ENCODE peak calls at places on chromosomes 16 and 17, in eight cellular contexts. One of them, this sample, is unnamed.

GRCh38 chr16:22843856-22844255 is 29.9 kb downstream of the HS3ST2 start:
- DNase-seq in cardiac muscle cell: no peak
- DNase-seq in left ventricle myocardium inferior: no peak
- DNase-seq in IMR-90: no peak
- DNase-seq in neural progenitor cell: no peak
- DNase-seq in AG04450: no peak
- DNase-seq in neuronal stem cell: no peak
- DNase-seq in ovary: no peak
- DNase-seq in this sample: peak; percentile 8

GRCh38 chr16:2212362-2213324 is 2.0 kb upstream of the BRICD5 start:
- DNase-seq in cardiac muscle cell: no peak
- DNase-seq in left ventricle myocardium inferior: peak; percentile 63
- DNase-seq in IMR-90: no peak
- DNase-seq in neural progenitor cell: no peak
- DNase-seq in AG04450: no peak
- DNase-seq in neuronal stem cell: no peak
- DNase-seq in ovary: no peak
- DNase-seq in this sample: no peak

GRCh38 chr17:78839173-78839761 is 1.3 kb downstream of the USP36 start:
- DNase-seq in cardiac muscle cell: peak; percentile 1
- DNase-seq in left ventricle myocardium inferior: no peak
- DNase-seq in IMR-90: peak; percentile 86
- DNase-seq in neural progenitor cell: no peak
- DNase-seq in AG04450: no peak
- DNase-seq in neuronal stem cell: no peak
- DNase-seq in ovary: no peak
- DNase-seq in this sample: peak; percentile 40

GRCh38 chr17:77383613-77384608 is 243.1 kb downstream of the SEC14L1 start:
- DNase-seq in cardiac muscle cell: no peak
- DNase-seq in left ventricle myocardium inferior: peak; percentile 83
- DNase-seq in IMR-90: no peak
- DNase-seq in neural progenitor cell: no peak
- DNase-seq in AG04450: no peak
- DNase-seq in neuronal stem cell: no peak
- DNase-seq in ovary: no peak
- DNase-seq in this sample: no peak

GRCh38 chr16:7440886-7441400 is 108.3 kb downstream of the RBFOX1 start:
- DNase-seq in cardiac muscle cell: no peak
- DNase-seq in left ventricle myocardium inferior: no peak
- DNase-seq in IMR-90: no peak
- DNase-seq in neural progenitor cell: no peak
- DNase-seq in AG04450: no peak
- DNase-seq in neuronal stem cell: no peak
- DNase-seq in ovary: no peak
- DNase-seq in this sample: no peak

GRCh38 chr16:10729649-10730048 is 14.0 kb upstream of the NUBP1 start:
- DNase-seq in cardiac muscle cell: no peak
- DNase-seq in left ventricle myocardium inferior: no peak
- DNase-seq in IMR-90: peak; percentile 38
- DNase-seq in neural progenitor cell: peak; percentile 16
- DNase-seq in AG04450: no peak
- DNase-seq in neuronal stem cell: no peak
- DNase-seq in ovary: no peak
- DNase-seq in this sample: no peak

GRCh38 chr16:80896778-80897177 is 92.4 kb upstream of the CDYL2 start:
- DNase-seq in cardiac muscle cell: no peak
- DNase-seq in left ventricle myocardium inferior: no peak
- DNase-seq in IMR-90: no peak
- DNase-seq in neural progenitor cell: no peak
- DNase-seq in AG04450: no peak
- DNase-seq in neuronal stem cell: no peak
- DNase-seq in ovary: no peak
- DNase-seq in this sample: peak; percentile 26

GRCh38 chr16:3503513-3503912 is 2.7 kb downstream of the CLUAP1 start:
- DNase-seq in cardiac muscle cell: no peak
- DNase-seq in left ventricle myocardium inferior: no peak
- DNase-seq in IMR-90: no peak
- DNase-seq in neural progenitor cell: no peak
- DNase-seq in AG04450: no peak
- DNase-seq in neuronal stem cell: no peak
- DNase-seq in ovary: no peak
- DNase-seq in this sample: no peak

GRCh38 chr16:81790772-81791171 is 11.7 kb downstream of the PLCG2 start:
- DNase-seq in cardiac muscle cell: no peak
- DNase-seq in left ventricle myocardium inferior: no peak
- DNase-seq in IMR-90: no peak
- DNase-seq in neural progenitor cell: no peak
- DNase-seq in AG04450: no peak
- DNase-seq in neuronal stem cell: no peak
- DNase-seq in ovary: no peak
- DNase-seq in this sample: no peak

GRCh38 chr16:79897444-79898146 is 297.1 kb upstream of the MAF start:
- DNase-seq in cardiac muscle cell: no peak
- DNase-seq in left ventricle myocardium inferior: no peak
- DNase-seq in IMR-90: no peak
- DNase-seq in neural progenitor cell: no peak
- DNase-seq in AG04450: no peak
- DNase-seq in neuronal stem cell: no peak
- DNase-seq in ovary: peak; percentile 44
- DNase-seq in this sample: no peak

GRCh38 chr16:4487955-4488481 is 11.8 kb downstream of the HMOX2 start:
- DNase-seq in cardiac muscle cell: no peak
- DNase-seq in left ventricle myocardium inferior: no peak
- DNase-seq in IMR-90: peak; percentile 62
- DNase-seq in neural progenitor cell: no peak
- DNase-seq in AG04450: no peak
- DNase-seq in neuronal stem cell: no peak
- DNase-seq in ovary: no peak
- DNase-seq in this sample: no peak

GRCh38 chr16:54236761-54237160 is 49.8 kb downstream of the IRX3 start:
- DNase-seq in cardiac muscle cell: no peak
- DNase-seq in left ventricle myocardium inferior: no peak
- DNase-seq in IMR-90: peak; percentile 43
- DNase-seq in neural progenitor cell: no peak
- DNase-seq in AG04450: no peak
- DNase-seq in neuronal stem cell: no peak
- DNase-seq in ovary: no peak
- DNase-seq in this sample: no peak

GRCh38 chr17:44899074-44899782 is at the start of gene EFTUD2:
- DNase-seq in cardiac muscle cell: peak; percentile 91
- DNase-seq in left ventricle myocardium inferior: peak; percentile 92
- DNase-seq in IMR-90: peak; percentile 84
- DNase-seq in neural progenitor cell: peak; percentile 95
- DNase-seq in AG04450: peak; percentile 74
- DNase-seq in neuronal stem cell: peak; percentile 92
- DNase-seq in ovary: peak; percentile 92
- DNase-seq in this sample: peak; percentile 48
- H3K27ac ChIP-seq in cardiac muscle cell: peak within 1 kb of the TSS; percentile 98
- H3K27ac ChIP-seq in left ventricle myocardium inferior: peak within 1 kb of the TSS; percentile 98
- H3K27ac ChIP-seq in IMR-90: peak within 1 kb of the TSS; percentile 89
- H3K27ac ChIP-seq in neural progenitor cell: peak within 1 kb of the TSS; percentile 98
- H3K27ac ChIP-seq in AG04450: peak within 1 kb of the TSS; percentile 94
- H3K27ac ChIP-seq in neuronal stem cell: peak within 1 kb of the TSS; percentile 76
- H3K27ac ChIP-seq in ovary: peak within 1 kb of the TSS; percentile 73
- H3K27ac ChIP-seq in this sample: peak within 1 kb of the TSS; percentile 83

GRCh38 chr16:27325736-27326135 is 12.0 kb downstream of the IL4R start:
- DNase-seq in cardiac muscle cell: no peak
- DNase-seq in left ventricle myocardium inferior: no peak
- DNase-seq in IMR-90: no peak
- DNase-seq in neural progenitor cell: no peak
- DNase-seq in AG04450: no peak
- DNase-seq in neuronal stem cell: no peak
- DNase-seq in ovary: no peak
- DNase-seq in this sample: no peak

GRCh38 chr16:27328937-27329336 is 15.2 kb downstream of the IL4R start:
- DNase-seq in cardiac muscle cell: no peak
- DNase-seq in left ventricle myocardium inferior: no peak
- DNase-seq in IMR-90: no peak
- DNase-seq in neural progenitor cell: no peak
- DNase-seq in AG04450: no peak
- DNase-seq in neuronal stem cell: no peak
- DNase-seq in ovary: no peak
- DNase-seq in this sample: no peak

GRCh38 chr16:27326251-27326650 is 12.5 kb downstream of the IL4R start:
- DNase-seq in cardiac muscle cell: no peak
- DNase-seq in left ventricle myocardium inferior: no peak
- DNase-seq in IMR-90: no peak
- DNase-seq in neural progenitor cell: no peak
- DNase-seq in AG04450: no peak
- DNase-seq in neuronal stem cell: no peak
- DNase-seq in ovary: no peak
- DNase-seq in this sample: no peak

GRCh38 chr16:27327586-27327915 is 13.8 kb downstream of the IL4R start:
- DNase-seq in cardiac muscle cell: no peak
- DNase-seq in left ventricle myocardium inferior: no peak
- DNase-seq in IMR-90: no peak
- DNase-seq in neural progenitor cell: no peak
- DNase-seq in AG04450: no peak
- DNase-seq in neuronal stem cell: no peak
- DNase-seq in ovary: no peak
- DNase-seq in this sample: no peak

GRCh38 chr16:27326738-27327585 is 13.2 kb downstream of the IL4R start:
- DNase-seq in cardiac muscle cell: peak; percentile 84
- DNase-seq in left ventricle myocardium inferior: peak; percentile 78
- DNase-seq in IMR-90: peak; percentile 97
- DNase-seq in neural progenitor cell: peak; percentile 71
- DNase-seq in AG04450: peak; percentile 78
- DNase-seq in neuronal stem cell: no peak
- DNase-seq in ovary: no peak
- DNase-seq in this sample: peak; percentile 90
- H3K27ac ChIP-seq in cardiac muscle cell: peak overlapping the region; percentile 99
- H3K27ac ChIP-seq in left ventricle myocardium inferior: peak overlapping the region; percentile 91
- H3K27ac ChIP-seq in IMR-90: peak overlapping the region; percentile 91
- H3K27ac ChIP-seq in neural progenitor cell: no peak overlapping the region
- H3K27ac ChIP-seq in AG04450: peak overlapping the region; percentile 97
- H3K27ac ChIP-seq in neuronal stem cell: no peak overlapping the region
- H3K27ac ChIP-seq in ovary: peak overlapping the region; percentile 55
- H3K27ac ChIP-seq in this sample: peak overlapping the region; percentile 99

GRCh38 chr17:15436399-15437369 is 30.7 kb downstream of the CDRT4 start:
- DNase-seq in cardiac muscle cell: no peak
- DNase-seq in left ventricle myocardium inferior: peak; percentile 76
- DNase-seq in IMR-90: peak; percentile 34
- DNase-seq in neural progenitor cell: no peak
- DNase-seq in AG04450: peak; percentile 13
- DNase-seq in neuronal stem cell: no peak
- DNase-seq in ovary: peak; percentile 80
- DNase-seq in this sample: no peak
- H3K27ac ChIP-seq in cardiac muscle cell: peak overlapping the region; percentile 83
- H3K27ac ChIP-seq in left ventricle myocardium inferior: peak overlapping the region; percentile 87
- H3K27ac ChIP-seq in IMR-90: peak overlapping the region; percentile 6
- H3K27ac ChIP-seq in neural progenitor cell: no peak overlapping the region
- H3K27ac ChIP-seq in AG04450: peak overlapping the region; percentile 24
- H3K27ac ChIP-seq in neuronal stem cell: no peak overlapping the region
- H3K27ac ChIP-seq in ovary: no peak overlapping the region
- H3K27ac ChIP-seq in this sample: no peak overlapping the region

GRCh38 chr16:46883690-46884512 is at the start of gene GPT2:
- DNase-seq in cardiac muscle cell: peak; percentile 99
- DNase-seq in left ventricle myocardium inferior: peak; percentile 99
- DNase-seq in IMR-90: peak; percentile 95
- DNase-seq in neural progenitor cell: peak; percentile 99
- DNase-seq in AG04450: peak; percentile 84
- DNase-seq in neuronal stem cell: peak; percentile 93
- DNase-seq in ovary: peak; percentile 88
- DNase-seq in this sample: peak; percentile 59

GRCh38 chr16:46882940-46883307 is 1.2 kb upstream of the GPT2 start:
- DNase-seq in cardiac muscle cell: no peak
- DNase-seq in left ventricle myocardium inferior: no peak
- DNase-seq in IMR-90: no peak
- DNase-seq in neural progenitor cell: no peak
- DNase-seq in AG04450: no peak
- DNase-seq in neuronal stem cell: no peak
- DNase-seq in ovary: no peak
- DNase-seq in this sample: no peak

GRCh38 chr16:46883353-46883689 is 841 bp upstream of the GPT2 start:
- DNase-seq in cardiac muscle cell: no peak
- DNase-seq in left ventricle myocardium inferior: no peak
- DNase-seq in IMR-90: no peak
- DNase-seq in neural progenitor cell: peak; percentile 21
- DNase-seq in AG04450: no peak
- DNase-seq in neuronal stem cell: no peak
- DNase-seq in ovary: no peak
- DNase-seq in this sample: no peak

GRCh38 chr16:46885960-46886763 is 2.0 kb downstream of the GPT2 start:
- DNase-seq in cardiac muscle cell: peak; percentile 23
- DNase-seq in left ventricle myocardium inferior: no peak
- DNase-seq in IMR-90: peak; percentile 81
- DNase-seq in neural progenitor cell: peak; percentile 71
- DNase-seq in AG04450: peak; percentile 26
- DNase-seq in neuronal stem cell: peak; percentile 29
- DNase-seq in ovary: peak; percentile 28
- DNase-seq in this sample: peak; percentile 16

GRCh38 chr16:46884513-46885293 is 541 bp downstream of the GPT2 start:
- DNase-seq in cardiac muscle cell: peak; percentile 22
- DNase-seq in left ventricle myocardium inferior: no peak
- DNase-seq in IMR-90: peak; percentile 20
- DNase-seq in neural progenitor cell: peak; percentile 59
- DNase-seq in AG04450: no peak
- DNase-seq in neuronal stem cell: peak; percentile 37
- DNase-seq in ovary: no peak
- DNase-seq in this sample: no peak
- H3K27ac ChIP-seq in cardiac muscle cell: no peak overlapping the region
- H3K27ac ChIP-seq in left ventricle myocardium inferior: peak overlapping the region; percentile 62
- H3K27ac ChIP-seq in IMR-90: peak overlapping the region; percentile 61
- H3K27ac ChIP-seq in neural progenitor cell: no peak overlapping the region
- H3K27ac ChIP-seq in AG04450: peak overlapping the region; percentile 39
- H3K27ac ChIP-seq in neuronal stem cell: no peak overlapping the region
- H3K27ac ChIP-seq in ovary: no peak overlapping the region
- H3K27ac ChIP-seq in this sample: peak overlapping the region; percentile 89

GRCh38 chr17:59767176-59767575 is 59.7 kb downstream of the VMP1 start:
- DNase-seq in cardiac muscle cell: no peak
- DNase-seq in left ventricle myocardium inferior: no peak
- DNase-seq in IMR-90: no peak
- DNase-seq in neural progenitor cell: no peak
- DNase-seq in AG04450: no peak
- DNase-seq in neuronal stem cell: no peak
- DNase-seq in ovary: no peak
- DNase-seq in this sample: no peak
- H3K27ac ChIP-seq in cardiac muscle cell: no peak overlapping the region
- H3K27ac ChIP-seq in left ventricle myocardium inferior: peak overlapping the region; percentile 50
- H3K27ac ChIP-seq in IMR-90: peak overlapping the region; percentile 88
- H3K27ac ChIP-seq in neural progenitor cell: no peak overlapping the region
- H3K27ac ChIP-seq in AG04450: no peak overlapping the region
- H3K27ac ChIP-seq in neuronal stem cell: no peak overlapping the region
- H3K27ac ChIP-seq in ovary: no peak overlapping the region
- H3K27ac ChIP-seq in this sample: peak overlapping the region; percentile 89

DNA sequence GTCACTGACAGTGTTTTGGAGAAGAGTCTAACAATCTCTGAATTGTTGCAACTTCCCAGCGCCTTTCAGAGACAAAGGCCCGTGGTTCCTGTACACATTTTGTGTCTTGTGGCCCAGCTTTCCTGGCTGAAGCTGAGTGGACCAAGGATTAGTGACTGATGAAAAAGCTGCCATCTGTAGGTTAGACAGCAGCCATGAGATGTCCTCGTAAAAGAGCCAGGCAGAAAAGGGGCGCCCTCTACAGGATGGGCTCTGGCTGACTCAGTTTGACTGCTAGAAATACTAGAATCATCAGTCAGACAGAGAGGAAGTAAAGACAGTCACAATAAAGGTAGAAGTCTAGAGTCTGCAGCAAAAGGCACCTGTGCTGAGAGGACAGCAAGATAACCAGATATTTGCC is 26.5 kb upstream of the NF1 start:
- DNase-seq in cardiac muscle cell: no peak
- DNase-seq in left ventricle myocardium inferior: no peak
- DNase-seq in IMR-90: peak; percentile 41
- DNase-seq in neural progenitor cell: peak; percentile 42
- DNase-seq in AG04450: no peak
- DNase-seq in neuronal stem cell: no peak
- DNase-seq in ovary: no peak
- DNase-seq in this sample: no peak
- H3K27ac ChIP-seq in cardiac muscle cell: peak overlapping the region; percentile 65
- H3K27ac ChIP-seq in left ventricle myocardium inferior: peak overlapping the region; percentile 62
- H3K27ac ChIP-seq in IMR-90: peak overlapping the region; percentile 20
- H3K27ac ChIP-seq in neural progenitor cell: no peak overlapping the region
- H3K27ac ChIP-seq in AG04450: peak overlapping the region; percentile 80
- H3K27ac ChIP-seq in neuronal stem cell: no peak overlapping the region
- H3K27ac ChIP-seq in ovary: no peak overlapping the region
- H3K27ac ChIP-seq in this sample: peak overlapping the region; percentile 81

This sample was measured in epithelial cell of prostate.